ENCODE peak calls at places on chromosome 21, in ten cellular contexts. M, L, K, O, G, R, I, V, E and Y are unnamed samples. For H3K4me1 and H3K9me3, the result is how much of the 10 kb centered on the place peaks cover.

GRCh38 chr21:37455504-37455911 is 88.9 kb downstream of the DYRK1A start:
- DNase-seq in I (no peak), R (no peak), L (no peak), E (no peak), G (no peak), V (no peak), O (no peak), K (no peak), M (no peak), Y (no peak)

GRCh38 chr21:46208761-46209721 is 19.5 kb downstream of the LSS start:
- DNase-seq in E (no peak), M (no peak), V (no peak), R (no peak), O (peak), G (no peak), I (no peak), K (no peak), L (no peak), Y (no peak)

GRCh38 chr21:26469789-26470188 is 103.3 kb downstream of the CYYR1 start:
- DNase-seq in G (no peak), K (no peak), E (peak), V (no peak), L (peak), O (no peak), I (no peak), R (no peak), M (peak), Y (no peak)

GRCh38 chr21:17782051-17782450 is 37.1 kb downstream of the C21orf91 start:
- DNase-seq in L (no peak), G (no peak), E (no peak), I (peak), O (no peak), K (peak), R (no peak), V (peak), M (no peak), Y (no peak)

GRCh38 chr21:40118527-40118926 is 251.3 kb downstream of the PCP4 start:
- DNase-seq in K (no peak), R (no peak), G (no peak), O (no peak), M (no peak), I (no peak), V (no peak), E (no peak), L (no peak), Y (no peak)

GRCh38 chr21:39321424-39321823 is 8.0 kb upstream of the BRWD1 start:
- DNase-seq in E (no peak), V (no peak), G (no peak), I (no peak), O (no peak), L (no peak), M (no peak), R (no peak), K (no peak), Y (no peak)

GRCh38 chr21:14076143-14076806 is 134.5 kb downstream of the LIPI start:
- DNase-seq in E (no peak), R (no peak), G (no peak), O (no peak), V (no peak), K (no peak), M (no peak), L (no peak), I (no peak), Y (no peak)

GRCh38 chr21:37837381-37837780 is 78.9 kb downstream of the KCNJ6 start:
- DNase-seq in O (no peak), K (no peak), V (no peak), L (no peak), M (no peak), R (no peak), E (no peak), I (no peak), G (no peak), Y (no peak)

GRCh38 chr21:28615276-28615675 is 377.4 kb downstream of the LTN1 start:
- DNase-seq in K (no peak), L (no peak), M (no peak), V (no peak), O (no peak), G (no peak), I (no peak), E (no peak), R (no peak), Y (no peak)

GRCh38 chr21:34928637-34929036 is 120.5 kb downstream of the RUNX1 start:
- DNase-seq in E (no peak), G (no peak), R (no peak), K (no peak), V (no peak), M (no peak), O (no peak), I (no peak), L (no peak), Y (no peak)

GRCh38 chr21:16551101-16551695 is 821.4 kb downstream of the USP25 start:
- DNase-seq in L (no peak), K (no peak), G (no peak), M (no peak), E (no peak), I (no peak), R (no peak), O (no peak), V (no peak), Y (no peak)

GRCh38 chr21:36861924-36862323 is 104.5 kb downstream of the HLCS start:
- DNase-seq in K (no peak), E (no peak), I (no peak), L (no peak), V (no peak), M (no peak), G (no peak), O (no peak), R (no peak), Y (no peak)

GRCh38 chr21:35394634-35395369 is 345.7 kb upstream of the RUNX1 start:
- DNase-seq in G (no peak), V (no peak), L (no peak), O (no peak), E (no peak), I (no peak), R (no peak), K (no peak), M (no peak), Y (no peak)

GRCh38 chr21:38669186-38669585 is 136.5 kb upstream of the ETS2 start:
- DNase-seq in E (peak), V (no peak), O (no peak), L (no peak), K (peak), G (no peak), I (no peak), M (no peak), R (no peak), Y (no peak)

GRCh38 chr21:35223480-35224156 is 174.5 kb upstream of the RUNX1 start:
- DNase-seq in K (no peak), R (no peak), G (no peak), V (no peak), O (no peak), E (no peak), M (no peak), L (no peak), I (no peak), Y (no peak)

GRCh38 chr21:30924171-30924680 is 42.8 kb upstream of the KRTAP11-1 start:
- DNase-seq in L (no peak), G (no peak), R (no peak), V (no peak), K (peak), E (peak), O (no peak), M (no peak), I (no peak), Y (no peak)

GRCh38 chr21:21690068-21690665 is 692.0 kb downstream of the NCAM2 start:
- DNase-seq in L (no peak), E (no peak), M (no peak), V (no peak), K (no peak), I (no peak), G (no peak), O (no peak), R (no peak), Y (no peak)

GRCh38 chr21:37061926-37062591 is 10.8 kb downstream of the PIGP start:
- DNase-seq in G (no peak), I (no peak), E (no peak), V (no peak), O (no peak), L (no peak), M (no peak), R (no peak), K (no peak), Y (no peak)

GRCh38 chr21:17921579-17922530 is 102.7 kb upstream of the C21orf91 start:
- DNase-seq in O (no peak), G (no peak), V (no peak), K (no peak), M (no peak), E (peak), I (no peak), L (peak), R (no peak), Y (no peak)

GRCh38 chr21:26849428-26850115 is 4.4 kb upstream of the ADAMTS1 start:
- DNase-seq in I (no peak), M (no peak), G (no peak), K (peak), V (peak), R (no peak), O (no peak), E (peak), L (no peak), Y (no peak)

GRCh38 chr21:20040768-20041167 is 957.4 kb upstream of the NCAM2 start:
- DNase-seq in R (no peak), L (no peak), O (no peak), G (no peak), I (no peak), K (peak), M (no peak), E (peak), V (no peak), Y (no peak)

GRCh38 chr21:43188712-43189151 is 19.9 kb downstream of the CRYAA start:
- DNase-seq in K (no peak), R (no peak), L (peak), V (no peak), G (no peak), E (no peak), O (peak), M (no peak), I (no peak), Y (no peak)

GRCh38 chr21:46304437-46304836 is 18.3 kb downstream of the YBEY start:
- DNase-seq in R (no peak), L (no peak), G (no peak), K (no peak), I (no peak), E (no peak), O (no peak), V (no peak), M (no peak), Y (no peak)

DNA sequence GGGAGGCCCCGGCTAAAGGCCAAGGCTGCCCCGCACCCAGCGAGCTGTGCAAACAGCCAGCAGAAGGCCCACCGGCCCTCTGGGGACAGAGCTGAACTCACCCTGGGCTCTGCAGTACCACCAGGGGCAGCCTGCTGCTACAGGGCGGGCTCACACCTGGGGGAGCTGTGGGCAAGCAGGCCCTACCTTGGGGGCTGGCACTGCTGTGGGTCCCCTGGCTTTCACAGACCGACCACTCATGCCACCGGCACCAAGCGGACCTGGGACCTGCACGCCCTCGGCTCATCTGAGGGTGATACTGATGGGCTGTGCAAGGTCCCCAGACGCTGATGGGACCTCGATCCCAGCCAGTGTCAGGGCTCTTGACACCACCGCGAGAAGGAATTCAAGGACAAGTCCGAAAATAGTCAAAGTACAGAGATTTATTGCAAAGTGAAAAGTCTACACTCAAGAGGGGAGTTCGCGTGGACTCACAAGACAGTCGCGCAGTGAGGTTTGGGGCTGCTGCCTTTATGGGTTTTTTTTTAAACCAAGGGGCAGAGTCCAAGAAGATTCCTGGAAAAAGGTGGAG is 61.0 kb upstream of the ADARB1 start:
- DNase-seq in M (no peak), K (no peak), L (no peak), G (no peak), I (no peak), O (peak), R (no peak), E (peak), V (no peak), Y (no peak)
- H3K4me3 ChIP-seq in M (no peak), K (no peak), L (no peak), G (no peak), I (no peak), O (no peak), R (no peak), E (no peak), V (no peak), Y (no peak)

GRCh38 chr21:29726061-29726460 is 213.7 kb downstream of the GRIK1 start:
- DNase-seq in I (no peak), K (no peak), M (no peak), L (no peak), R (no peak), E (no peak), V (no peak), G (no peak), O (no peak), Y (no peak)
- H3K4me1 ChIP-seq in I (under half), K (under half), M (under half), L (under half), R (under half), E (under half), V (under half), G (under half), O (under half), Y (under half)

DNA sequence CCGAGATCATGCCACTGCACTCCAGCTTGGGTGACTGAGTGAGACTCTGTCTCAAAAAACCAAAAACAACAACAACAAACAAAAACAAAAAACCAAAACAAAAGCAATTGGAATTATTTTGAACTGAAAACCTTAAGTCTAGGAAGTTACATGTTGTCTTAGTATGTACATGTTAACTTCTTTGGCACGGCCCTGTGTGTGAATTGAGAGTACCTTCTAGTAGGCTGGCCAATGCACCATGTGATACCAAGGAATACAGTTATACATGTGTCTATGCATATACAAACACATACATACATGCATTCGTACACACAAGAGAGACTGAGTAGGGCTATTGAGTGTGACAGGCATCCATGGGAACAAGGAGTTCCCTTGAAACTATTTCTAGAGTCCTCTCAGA is 18.6 kb downstream of the TPTE start:
- DNase-seq in O (no peak), I (no peak), E (no peak), K (no peak), L (no peak), M (no peak), G (no peak), R (no peak), V (no peak), Y (no peak)
- H3K9me3 ChIP-seq in O (under half), I (under half), E (under half), K (under half), L (under half), M (under half), G (under half), R (under half), V (under half), Y (under half)

GRCh38 chr21:33588485-33589335 is at the start of gene DONSON:
- DNase-seq in I (peak), V (peak), G (peak), O (peak), K (peak), E (peak), R (peak), L (peak), M (peak), Y (peak)

GRCh38 chr21:33587792-33588484 is 546 bp downstream of the DONSON start:
- DNase-seq in M (no peak), G (no peak), O (peak), L (peak), E (peak), R (no peak), K (peak), V (peak), I (peak), Y (no peak)

GRCh38 chr21:33584455-33584854 is 4.0 kb downstream of the DONSON start:
- DNase-seq in R (no peak), O (no peak), K (no peak), V (no peak), M (no peak), E (no peak), L (no peak), G (no peak), I (no peak), Y (no peak)

GRCh38 chr21:33586927-33587326 is 1.6 kb downstream of the DONSON start:
- DNase-seq in I (no peak), K (no peak), M (no peak), V (no peak), R (no peak), O (no peak), E (no peak), G (no peak), L (no peak), Y (no peak)
- H3K4me3 ChIP-seq in I (no peak), K (peak), M (peak), V (no peak), R (no peak), O (no peak), E (no peak), G (no peak), L (no peak), Y (no peak)

DNA sequence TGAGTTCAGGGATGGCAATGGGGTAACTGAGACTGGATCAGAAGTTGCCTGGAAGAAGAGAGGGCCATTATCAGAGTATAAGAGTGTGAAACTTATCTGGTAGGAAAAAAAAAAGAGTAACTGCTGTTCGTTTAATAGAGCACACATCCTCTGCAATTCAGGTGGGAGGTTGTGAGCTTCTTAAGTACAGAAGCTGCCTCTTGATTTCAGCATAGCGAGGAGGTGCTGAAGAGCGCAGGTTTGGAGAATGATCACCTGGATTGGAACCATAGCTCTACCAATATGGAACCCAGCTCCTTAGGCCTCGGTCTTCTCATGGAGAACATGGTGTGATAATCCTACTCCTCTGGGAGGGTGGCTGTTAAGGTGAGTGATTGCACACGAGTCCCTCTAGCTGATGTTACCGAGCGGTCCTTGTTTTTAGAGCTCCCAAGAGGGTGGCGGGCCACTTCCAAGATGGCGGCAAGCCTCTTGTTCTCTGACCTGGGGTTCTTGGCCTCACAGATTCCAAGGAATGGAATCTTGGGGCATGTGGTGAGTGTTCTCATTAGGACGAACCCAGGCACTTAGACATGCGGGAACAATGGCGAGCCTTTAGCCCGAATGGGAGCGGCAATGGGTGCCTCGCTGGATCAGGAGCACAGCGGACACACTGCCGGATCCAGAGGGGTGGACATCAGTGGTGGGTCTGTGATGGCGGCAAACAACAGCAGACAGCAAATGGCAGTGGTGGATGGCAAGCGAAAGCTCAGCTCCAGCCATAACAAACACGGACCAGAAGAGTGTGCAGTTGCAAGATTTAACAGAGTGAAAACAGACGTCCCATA is 3.3 kb upstream of the MX1 start:
- DNase-seq in I (no peak), K (no peak), L (no peak), O (no peak), E (no peak), R (no peak), G (no peak), M (no peak), V (no peak), Y (no peak)
- H3K4me1 ChIP-seq in I (under half), K (under half), L (under half), O (under half), E (under half), R (under half), G (under half), M (under half), V (under half), Y (under half)

GRCh38 chr21:24509131-24509530 is 1098.2 kb downstream of the MRPL39 start:
- DNase-seq in I (no peak), E (no peak), V (no peak), G (no peak), O (no peak), L (no peak), M (no peak), R (no peak), K (no peak), Y (no peak)

DNA sequence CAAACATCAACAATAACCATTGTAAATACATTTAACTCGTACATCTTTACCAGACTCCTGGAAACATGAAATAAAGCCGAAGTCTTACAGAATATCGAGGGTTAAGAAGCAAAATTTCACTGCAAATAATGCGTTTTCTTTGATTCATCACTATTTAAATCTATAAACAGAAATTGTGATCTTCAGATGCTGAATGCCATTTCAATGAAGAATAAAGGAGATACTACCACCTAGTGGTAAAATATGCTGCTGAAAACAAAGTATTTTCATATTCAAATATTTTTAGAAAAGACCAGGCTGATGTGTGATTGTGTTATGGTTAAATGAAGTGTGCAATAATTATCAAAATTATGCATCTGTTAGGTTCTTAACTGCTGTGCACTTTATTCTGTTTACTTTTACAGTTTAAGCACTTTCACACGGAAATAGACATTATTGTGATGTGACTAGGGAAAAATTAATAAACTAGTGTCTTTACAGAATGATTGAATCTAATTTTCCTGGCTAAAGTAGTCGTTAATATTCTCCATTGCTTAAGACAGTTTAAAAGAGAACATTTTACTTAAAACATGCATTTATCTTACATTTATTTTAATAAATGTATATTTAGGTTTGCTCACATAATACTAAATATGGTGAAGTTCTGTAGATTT is 1093.1 kb downstream of the MRPL39 start:
- DNase-seq in M (peak), I (no peak), L (no peak), G (no peak), O (no peak), R (no peak), E (no peak), V (peak), K (peak), Y (no peak)
- H3K9me3 ChIP-seq in M (under half), I (under half), L (under half), G (under half), O (under half), R (under half), E (under half), V (under half), K (under half), Y (under half)